ENCODE peak calls at places on chromosomes 16 and 17, in four cellular contexts. W is HCT116, E is K562, B is HepG2. L is an unnamed sample.

GRCh38 chr17:21357281-21357680 is 18.9 kb upstream of the KCNJ12 start:
- DNase-seq in W (no peak), B (no peak), E (no peak), L (no peak)

GRCh38 chr16:1042776-1043349 is 29.7 kb upstream of the SSTR5 start:
- DNase-seq in E (no peak), W (no peak), B (no peak), L (no peak)

GRCh38 chr16:27429330-27429871 is 27.4 kb downstream of the IL21R start:
- DNase-seq in W (no peak), B (no peak), E (no peak), L (no peak)

GRCh38 chr17:6153416-6153815 is 83.2 kb downstream of the WSCD1 start:
- DNase-seq in W (no peak), E (no peak), B (no peak), L (no peak)

GRCh38 chr16:86522639-86523038 is 12.3 kb downstream of the FOXF1 start:
- DNase-seq in E (no peak), W (no peak), B (no peak), L (no peak)

GRCh38 chr16:81695431-81695890 is 83.6 kb upstream of the PLCG2 start:
- DNase-seq in W (no peak), E (no peak), B (no peak), L (no peak)

GRCh38 chr16:66705790-66706505 is 9.4 kb upstream of the CMTM4 start:
- DNase-seq in B (no peak), W (no peak), E (no peak), L (no peak)

GRCh38 chr17:66753126-66753920 is 81.6 kb upstream of the CACNG5 start:
- DNase-seq in W (no peak), B (no peak), E (peak; percentile 48), L (no peak)

GRCh38 chr17:62920300-62920699 is 45.7 kb upstream of the TANC2 start:
- DNase-seq in E (no peak), B (no peak), W (no peak), L (no peak)

GRCh38 chr16:89633064-89633631 is 19.7 kb downstream of the DPEP1 start:
- DNase-seq in B (no peak), W (peak; percentile 21), E (no peak), L (no peak)

GRCh38 chr16:2795714-2796143 is 2.5 kb upstream of the PRSS41 start:
- DNase-seq in W (no peak), B (no peak), E (no peak), L (no peak)

GRCh38 chr17:3972281-3972731 is 8.1 kb upstream of the ATP2A3 start:
- DNase-seq in W (no peak), E (no peak), B (no peak), L (no peak)

GRCh38 chr17:46717999-46718398 is 100.5 kb downstream of the WNT3 start:
- DNase-seq in W (no peak), B (no peak), E (no peak), L (no peak)

GRCh38 chr16:67441289-67441753 is 10.4 kb downstream of the HSD11B2 start:
- DNase-seq in W (no peak), E (no peak), B (no peak), L (no peak)

GRCh38 chr17:7855643-7856080 is 796 bp downstream of the TMEM88 start:
- DNase-seq in B (no peak), W (no peak), E (no peak), L (no peak)

GRCh38 chr16:29909398-29909797 is 9.1 kb downstream of the ASPHD1 start:
- DNase-seq in W (no peak), E (no peak), B (no peak), L (no peak)

GRCh38 chr16:50438041-50438437 is 69.3 kb upstream of the BRD7 start:
- DNase-seq in W (no peak), B (peak; percentile 80), E (no peak), L (no peak)

GRCh38 chr17:33642002-33642401 is 348.9 kb upstream of the ASIC2 start:
- DNase-seq in E (peak; percentile 54), B (no peak), W (no peak), L (no peak)

GRCh38 chr17:33640629-33641028 is 347.5 kb upstream of the ASIC2 start:
- DNase-seq in W (no peak), B (no peak), E (no peak), L (no peak)

GRCh38 chr17:33637534-33637933 is 344.4 kb upstream of the ASIC2 start:
- DNase-seq in W (no peak), B (no peak), E (no peak), L (no peak)

DNA sequence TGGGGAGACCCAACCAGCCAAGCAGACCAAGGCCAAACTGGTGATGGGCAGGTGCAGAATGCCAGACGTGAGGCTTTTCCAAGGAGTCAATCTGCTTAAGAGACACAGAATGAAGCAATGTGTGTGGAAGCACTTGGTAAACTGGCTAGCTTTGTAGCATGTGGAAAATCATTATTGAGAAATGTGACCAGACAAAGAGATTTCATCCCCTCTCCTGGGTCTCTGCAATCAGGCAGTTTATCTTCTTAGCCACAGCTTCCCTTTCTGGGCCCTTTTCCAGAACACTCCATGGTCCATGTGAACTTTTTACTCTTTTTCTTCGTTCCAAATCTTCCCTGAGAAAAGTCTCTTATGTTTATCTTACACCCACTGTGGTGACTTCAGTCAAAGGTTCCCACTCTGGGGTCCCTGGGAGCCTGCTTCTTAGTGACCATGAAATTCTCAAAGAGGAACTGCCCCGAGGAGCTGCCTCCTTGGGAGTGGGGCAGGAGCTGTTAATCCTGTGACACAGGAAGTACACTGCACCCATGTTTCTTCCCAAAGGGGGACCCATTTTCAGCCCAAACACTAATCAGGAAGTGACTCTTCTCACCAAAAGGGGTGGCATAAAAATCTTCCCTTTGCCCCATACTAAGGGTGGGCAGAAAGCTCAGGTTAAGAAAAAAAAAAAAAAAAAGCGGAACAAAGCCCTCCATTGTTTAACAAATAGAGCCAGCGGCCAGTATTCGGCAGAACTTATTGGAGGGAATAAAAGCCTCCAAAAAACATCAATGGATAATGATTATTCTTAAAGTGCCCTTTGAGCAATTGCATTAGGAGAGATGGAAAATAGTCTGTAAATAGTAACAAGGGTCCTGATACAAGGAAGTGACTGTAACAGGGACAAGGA is 346.3 kb upstream of the ASIC2 start:
- DNase-seq in E (no peak), B (no peak), W (no peak), L (no peak)
- TF ChIP-seq REST in E (no peak), B (no peak), W (no peak), L (no peak)

DNA sequence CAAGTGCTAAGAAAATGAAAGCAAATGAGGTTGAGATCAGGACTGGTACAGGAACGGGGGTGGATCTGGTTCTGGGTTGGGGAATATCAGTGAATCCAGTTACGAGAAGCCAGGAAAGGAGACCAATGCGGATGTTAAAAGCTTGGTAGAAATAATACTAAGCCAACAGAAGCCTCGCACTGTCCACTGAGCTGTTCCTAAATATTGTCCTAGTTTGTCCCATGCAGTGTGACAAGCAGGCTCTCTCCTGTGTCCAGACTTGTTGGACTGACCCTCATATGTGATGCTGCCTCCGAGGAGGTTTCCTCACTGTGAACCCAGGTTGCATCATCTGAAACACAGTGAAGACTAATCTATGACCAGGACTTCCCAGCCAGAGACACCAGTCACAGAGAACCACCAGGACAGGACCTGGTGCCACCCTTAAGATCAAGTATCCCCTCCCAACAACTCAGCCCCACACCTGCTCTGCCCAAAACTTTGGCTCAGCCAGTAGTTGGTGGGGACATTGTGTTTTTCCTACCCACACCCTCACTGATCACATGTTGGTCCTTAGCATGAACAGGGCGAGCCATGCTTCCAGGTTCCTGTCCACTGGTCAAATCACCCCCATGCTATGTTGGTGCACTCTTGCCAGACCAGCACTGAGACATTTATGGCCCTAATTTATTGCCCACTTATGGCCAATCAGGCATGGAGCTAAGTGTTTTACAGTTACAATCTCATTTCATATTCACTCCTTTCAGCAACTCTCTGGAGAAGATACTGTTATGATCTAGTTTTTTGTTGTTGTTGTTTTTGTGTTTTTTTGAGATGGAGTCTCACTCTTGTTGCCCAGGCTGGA is 32.6 kb upstream of the SCNN1B start:
- DNase-seq in W (peak; percentile 28), B (peak; percentile 29), E (no peak), L (no peak)
- TF ChIP-seq TCF7L2 in W (no peak), B (no peak), E (peak; percentile 70), L (no peak)

GRCh38 chr16:15886078-15886477 is 2.3 kb downstream of the CEP20 start:
- DNase-seq in B (no peak), W (no peak), E (no peak), L (no peak)

GRCh38 chr16:15887283-15887682 is 1.1 kb downstream of the CEP20 start:
- DNase-seq in E (no peak), W (no peak), B (no peak), L (no peak)

GRCh38 chr16:15885560-15886001 is 2.8 kb downstream of the CEP20 start:
- DNase-seq in E (peak; percentile 38), W (no peak), B (no peak), L (no peak)

GRCh38 chr16:15891508-15891907 is 3.1 kb upstream of the CEP20 start:
- DNase-seq in B (no peak), E (no peak), W (no peak), L (no peak)

DNA sequence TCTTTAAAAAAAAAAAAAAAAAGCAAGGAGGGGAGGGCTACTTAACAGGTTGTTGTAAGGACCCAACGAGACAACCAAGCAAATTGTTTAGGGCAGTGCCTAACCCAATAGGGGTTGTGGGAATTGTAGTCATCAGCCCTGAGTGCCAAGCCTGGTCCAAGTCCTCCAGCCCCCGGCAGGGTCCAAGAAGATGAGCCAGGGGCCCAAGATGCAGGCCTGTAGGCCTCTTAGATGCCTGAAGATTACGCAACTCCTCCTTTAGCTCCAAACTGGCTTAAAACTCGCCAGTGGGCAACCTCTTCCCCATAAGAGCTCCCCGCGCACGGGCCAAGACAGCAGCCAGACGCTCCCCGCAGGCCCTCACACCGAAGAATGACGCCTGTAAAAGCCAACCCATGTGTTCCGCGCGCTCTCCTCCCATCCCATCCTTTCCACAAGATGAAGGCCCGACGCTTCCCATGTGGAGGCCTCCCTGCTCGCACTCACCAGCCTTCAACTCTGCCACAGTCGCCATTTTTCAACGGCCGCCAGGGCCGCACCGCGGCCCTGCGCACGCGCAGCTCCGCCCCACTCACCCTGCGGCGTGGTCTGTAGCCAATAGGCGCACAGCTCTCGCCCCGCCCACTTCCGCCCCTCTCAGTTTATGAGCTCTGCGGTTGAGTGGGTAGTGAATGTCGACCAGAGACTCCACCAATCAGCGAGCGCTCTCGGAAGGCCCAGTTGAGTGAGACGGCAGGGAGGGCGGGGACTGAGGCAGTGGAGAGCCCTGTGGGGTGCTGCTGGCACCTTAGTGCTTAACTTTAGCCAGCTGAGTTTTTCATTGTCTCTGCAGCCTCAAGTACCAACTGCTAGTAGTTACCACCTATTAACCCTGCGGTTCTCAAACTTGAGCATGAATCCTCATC is at the start of gene CEP20:
- DNase-seq in B (peak; percentile 100), W (peak; percentile 97), E (peak; percentile 100), L (peak; percentile 97)
- TF ChIP-seq REST in B (no peak), W (no peak), E (no peak), L (peak; percentile 42)

DNA sequence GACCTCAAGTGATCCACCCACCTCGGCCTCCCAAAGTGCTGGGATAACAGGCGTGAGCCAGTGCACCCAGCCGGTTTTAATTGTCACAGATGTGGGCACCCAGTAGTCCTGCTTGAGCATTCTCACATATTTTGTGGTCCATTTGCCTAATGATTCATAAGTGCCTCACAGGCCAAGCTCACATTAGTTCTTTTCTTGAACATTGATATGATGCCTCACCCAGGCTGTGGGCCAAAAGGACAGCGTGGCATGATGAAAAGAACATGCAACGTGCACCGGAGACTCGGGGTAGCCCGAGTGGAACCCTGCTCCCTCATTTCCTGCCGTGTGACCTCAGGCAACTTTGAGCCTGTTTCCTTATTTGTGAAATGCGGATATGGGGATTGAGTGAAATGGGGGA is 181.9 kb downstream of the SNX29 start:
- DNase-seq in E (no peak), B (no peak), W (no peak), L (no peak)
- TF ChIP-seq TCF7L2 in E (no peak), B (no peak), W (no peak), L (no peak)

L was measured in Panc1.